ENCODE peak calls at places on chromosomes 3 and 15, in five cellular contexts. Q, S, X, J and C are unnamed samples.

GRCh38 chr15:94110476-94111130 is 120.8 kb upstream of the MCTP2 start:
- DNase-seq in J (peak; percentile 2), S (no peak), Q (no peak), X (no peak), C (no peak)

GRCh38 chr3:71549948-71550347 is 33.6 kb downstream of the FOXP1 start:
- DNase-seq in Q (no peak), X (no peak), J (no peak), S (no peak), C (no peak)

GRCh38 chr15:42444415-42445063 is 46.4 kb downstream of the ZNF106 start:
- DNase-seq in J (no peak), S (no peak), X (no peak), Q (no peak), C (no peak)

GRCh38 chr15:49232407-49232806 is 62.4 kb downstream of the GALK2 start:
- DNase-seq in X (no peak), Q (no peak), J (no peak), S (no peak), C (no peak)

GRCh38 chr3:33377931-33378330 is 62.3 kb downstream of the UBP1 start:
- DNase-seq in S (no peak), J (no peak), X (no peak), Q (no peak), C (no peak)

GRCh38 chr15:70504305-70504951 is 258.9 kb downstream of the UACA start:
- DNase-seq in S (peak; percentile 76), X (peak; percentile 44), Q (peak; percentile 47), J (no peak), C (peak; percentile 78)

GRCh38 chr3:14301558-14301957 is 100.8 kb upstream of the SLC6A6 start:
- DNase-seq in Q (no peak), S (peak; percentile 48), J (peak; percentile 63), X (no peak), C (peak; percentile 76)

GRCh38 chr15:31206386-31207174 is 105.1 kb upstream of the TRPM1 start:
- DNase-seq in Q (no peak), J (no peak), S (no peak), X (no peak), C (no peak)

DNA sequence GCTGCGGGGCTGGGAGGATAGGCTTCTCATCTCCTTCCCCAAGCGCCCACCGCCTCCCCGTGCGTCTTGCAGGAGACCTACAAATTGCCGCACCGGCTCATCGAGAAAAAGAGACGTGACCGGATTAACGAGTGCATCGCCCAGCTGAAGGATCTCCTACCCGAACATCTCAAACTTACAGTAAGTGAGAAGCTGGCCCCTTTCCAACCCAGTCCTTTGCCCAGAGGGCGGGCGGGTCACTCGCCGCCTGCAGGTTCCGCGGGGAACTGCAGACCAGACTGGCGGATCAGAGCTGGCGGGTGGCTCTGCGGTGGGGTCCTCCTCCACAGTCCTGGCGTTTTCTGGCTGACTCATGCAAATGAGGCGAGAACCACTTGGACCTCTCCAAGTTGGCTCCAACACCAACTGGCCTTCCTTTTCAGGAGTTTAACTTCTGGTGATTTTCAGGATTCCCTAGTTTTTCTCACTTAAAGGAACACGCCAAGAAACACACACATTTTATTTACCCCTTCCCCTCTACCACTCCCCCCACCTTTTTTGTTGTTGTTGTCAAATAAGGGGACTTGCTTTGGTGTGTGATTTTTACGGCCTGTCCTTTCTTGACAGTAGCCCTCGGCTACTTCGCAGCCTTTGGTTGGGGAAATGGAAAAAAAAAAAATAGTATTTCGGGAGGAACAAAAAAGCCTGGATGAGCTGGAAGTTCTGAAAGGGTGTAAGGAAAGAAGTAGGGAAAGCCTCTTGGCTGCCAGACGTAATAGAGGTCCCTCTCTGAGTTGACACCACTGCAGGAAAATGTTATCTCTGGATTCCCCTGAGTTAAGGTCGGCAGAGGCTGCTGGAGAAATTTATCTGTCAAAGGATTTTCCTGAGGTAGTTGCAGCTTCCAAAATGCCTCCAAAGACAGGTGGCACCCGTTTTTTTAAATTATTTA is 1.3 kb downstream of the BHLHE40 start:
- DNase-seq in J (peak; percentile 65), X (peak; percentile 98), S (peak; percentile 93), Q (peak; percentile 95), C (peak; percentile 97)
- TF ChIP-seq POLR2A in J (no peak), X (peak; percentile 22), S (peak; percentile 11), Q (no peak), C (no peak)

DNA sequence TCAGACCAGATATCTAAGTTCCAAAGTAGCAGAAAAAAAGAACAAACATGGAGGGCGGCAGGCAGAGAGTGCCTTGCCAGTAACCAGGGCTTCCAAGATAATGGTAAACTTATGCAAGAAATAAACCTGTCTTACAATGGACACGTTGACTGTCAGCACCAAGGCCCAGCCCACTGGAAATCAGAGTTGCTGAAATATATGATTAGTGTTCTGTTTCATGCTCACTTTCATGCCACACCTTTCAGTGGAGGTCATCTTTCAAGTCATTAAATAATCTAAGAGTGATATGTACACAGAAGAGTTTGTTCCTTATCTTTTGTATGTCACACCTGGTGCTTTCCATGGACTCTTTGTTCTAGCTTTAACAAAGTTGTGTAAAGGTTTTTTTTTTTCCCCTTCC is 358.1 kb downstream of the MECOM start:
- DNase-seq in X (no peak), Q (peak; percentile 50), J (no peak), S (no peak), C (no peak)
- TF ChIP-seq EP300 in X (no peak), Q (no peak), J (no peak), S (no peak), C (no peak)

DNA sequence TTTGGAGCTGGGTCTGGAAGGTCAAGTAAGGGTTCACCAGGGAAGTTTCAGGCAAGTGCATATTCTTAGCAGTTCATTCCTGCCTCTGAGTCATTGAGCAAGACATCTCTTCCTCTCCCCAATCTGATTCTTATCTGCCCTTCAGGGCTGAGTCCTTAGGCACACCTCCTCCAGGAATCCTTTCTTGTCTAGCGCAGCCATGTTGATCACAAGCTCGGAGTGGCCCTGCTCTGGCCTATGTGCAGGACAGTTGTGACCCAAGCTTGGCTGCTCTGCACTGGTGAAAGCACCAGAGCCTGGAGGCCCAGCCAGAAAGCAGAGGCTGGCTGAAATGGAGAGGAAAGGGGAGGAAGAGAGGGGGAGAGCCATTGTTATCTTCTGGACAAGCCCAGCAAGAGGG is 30.9 kb upstream of the MRPS22 start:
- DNase-seq in J (no peak), Q (no peak), X (no peak), S (no peak), C (no peak)
- TF ChIP-seq POLR2A in J (no peak), Q (no peak), X (no peak), S (no peak), C (no peak)

GRCh38 chr15:84834227-84834955 is 17.2 kb downstream of the ALPK3 start:
- DNase-seq in J (no peak), Q (no peak), S (no peak), X (no peak), C (no peak)
- TF ChIP-seq EP300 in J (no peak), Q (no peak), S (no peak), X (no peak), C (no peak)

GRCh38 chr3:16849240-16849639 is 35.5 kb upstream of the PLCL2 start:
- DNase-seq in X (peak; percentile 60), Q (peak; percentile 65), J (no peak), S (peak; percentile 51), C (no peak)

GRCh38 chr3:16844771-16845170 is 40.0 kb upstream of the PLCL2 start:
- DNase-seq in J (no peak), X (no peak), Q (no peak), S (no peak), C (no peak)

GRCh38 chr3:16848007-16848406 is 36.7 kb upstream of the PLCL2 start:
- DNase-seq in S (no peak), J (no peak), Q (no peak), X (no peak), C (no peak)

GRCh38 chr3:16846373-16847078 is 38.2 kb upstream of the PLCL2 start:
- DNase-seq in X (no peak), J (no peak), S (no peak), Q (no peak), C (no peak)

DNA sequence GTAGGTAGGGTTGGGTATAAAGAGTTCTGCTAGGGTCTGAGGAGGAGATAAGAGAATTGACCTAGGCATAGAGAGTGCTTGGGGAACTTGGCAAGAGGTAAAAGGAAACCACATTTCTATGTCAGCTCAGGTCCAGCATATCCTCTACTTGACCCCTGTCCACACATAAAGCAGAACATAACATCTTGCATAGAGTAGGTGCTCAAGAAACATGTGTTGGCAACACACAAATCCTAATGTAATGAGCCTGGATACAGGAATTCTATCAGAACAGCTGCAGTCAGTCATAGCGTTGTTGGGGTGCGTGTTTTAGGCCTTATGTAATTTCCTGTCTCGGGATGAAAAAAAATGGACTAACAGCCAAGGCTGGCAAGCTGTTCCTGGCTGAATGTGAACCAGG is 35.0 kb upstream of the PLCL2 start:
- DNase-seq in J (no peak), Q (no peak), X (no peak), S (no peak), C (no peak)
- TF ChIP-seq POLR2A in J (no peak), Q (no peak), X (no peak), S (no peak), C (no peak)

GRCh38 chr15:46452297-46452820 is 817.5 kb downstream of the SQOR start:
- DNase-seq in S (no peak), J (no peak), Q (no peak), X (no peak), C (no peak)
- TF ChIP-seq EP300 in S (no peak), J (no peak), Q (no peak), X (no peak), C (no peak)

GRCh38 chr3:127590593-127591477 is at the start of gene TPRA1:
- DNase-seq in J (peak; percentile 98), S (peak; percentile 91), Q (peak; percentile 89), X (peak; percentile 92), C (peak; percentile 92)
- TF ChIP-seq POLR2A in J (no peak), S (peak; percentile 12), Q (no peak), X (no peak), C (no peak)

DNA sequence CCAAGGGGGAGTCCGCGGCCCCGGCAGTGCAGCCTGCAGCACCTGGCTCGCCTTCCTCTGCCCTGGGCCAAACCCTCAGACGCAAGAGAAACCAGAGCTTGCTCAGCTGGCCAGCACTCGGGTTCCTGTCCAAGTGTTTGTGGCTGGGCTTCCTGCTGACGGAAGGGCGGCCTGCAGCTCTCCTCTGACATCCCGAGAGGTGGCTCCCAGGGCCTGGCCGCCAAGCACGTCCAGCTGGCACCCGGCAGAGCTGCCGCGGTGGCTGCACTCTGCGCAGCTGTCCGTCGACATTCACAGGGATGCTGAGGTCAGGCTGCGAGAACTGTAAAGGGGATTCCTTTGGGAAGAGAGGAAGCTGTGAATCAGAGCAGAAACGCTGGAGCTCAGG is 85.6 kb downstream of the CPN2 start:
- DNase-seq in S (peak; percentile 83), X (peak; percentile 71), Q (peak; percentile 81), J (no peak), C (peak; percentile 90)
- TF ChIP-seq EP300 in S (peak; percentile 11), X (peak; percentile 91), Q (peak; percentile 12), J (no peak), C (peak; percentile 87)